ENCODE peak calls at places on chromosome 1, in ten cellular contexts. K is effector CD4-positive, alpha-beta T cell; B is stimulated activated CD8-positive, alpha-beta memory T cell treated with anti-CD3 and anti-CD28 coated beads, Interleukin-4, amount 100 ng/mL, for 24 hours; T is activated T-cell treated with anti-CD3 and anti-CD28 coated beads, Interleukin-2, amount 50 U/mL, for 72 hours; Y is NCI-H1436; X is NCI-H1092 treated with DMSO at 0.1 percent for 48 hours; U is pulmonary artery endothelial cell; A is kidney; Z is GM20000; R is astrocyte. V is an unnamed sample.
A peak's percentile ranks its signal among the peaks of the same experiment; 100 is the strongest.

GRCh38 chr1:161506336-161507223 is 1.3 kb downstream of the FCGR2A start:
- DNase-seq in K (no peak), B (no peak), T (no peak), Y (no peak), X (no peak), U (no peak), A (no peak), Z (no peak), R (no peak), V (no peak)

GRCh38 chr1:5297878-5298239 is 643.5 kb downstream of the AJAP1 start:
- DNase-seq in K (no peak), B (no peak), T (no peak), Y (no peak), X (no peak), U (no peak), A (no peak), Z (no peak), R (no peak), V (no peak)

GRCh38 chr1:3955196-3955772 is 55.2 kb upstream of the C1orf174 start:
- DNase-seq in K (no peak), B (no peak), T (no peak), Y (no peak), X (no peak), U (no peak), A (no peak), Z (no peak), R (no peak), V (no peak)

GRCh38 chr1:154802336-154803003 is 67.6 kb downstream of the KCNN3 start:
- DNase-seq in K (no peak), B (no peak), T (no peak), Y (no peak), X (no peak), U (no peak), A (no peak), Z (no peak), R (no peak), V (no peak)

GRCh38 chr1:23593556-23594148 is 34.4 kb upstream of the ID3 start:
- DNase-seq in K (no peak), B (no peak), T (peak; percentile 47), Y (peak; percentile 37), X (peak; percentile 68), U (no peak), A (peak; percentile 83), Z (no peak), R (peak; percentile 49), V (no peak)

GRCh38 chr1:100130552-100131077 is 2.1 kb downstream of the SASS6 start:
- DNase-seq in K (no peak), B (no peak), T (no peak), Y (no peak), X (no peak), U (peak; percentile 5), A (no peak), Z (no peak), R (no peak), V (no peak)

GRCh38 chr1:228060458-228061190 is 21.9 kb upstream of the ARF1 start:
- DNase-seq in K (no peak), B (no peak), T (peak; percentile 24), Y (no peak), X (no peak), U (no peak), A (peak; percentile 76), Z (no peak), R (no peak), V (no peak)

GRCh38 chr1:48450505-48450904 is 21.5 kb downstream of the SPATA6 start:
- DNase-seq in K (no peak), B (no peak), T (no peak), Y (no peak), X (no peak), U (no peak), A (no peak), Z (no peak), R (no peak), V (no peak)

GRCh38 chr1:25669781-25670567 is 53.4 kb downstream of the MAN1C1 start:
- DNase-seq in K (no peak), B (no peak), T (no peak), Y (no peak), X (no peak), U (no peak), A (no peak), Z (no peak), R (no peak), V (no peak)

GRCh38 chr1:33653226-33653625 is 180.8 kb downstream of the ZSCAN20 start:
- DNase-seq in K (no peak), B (no peak), T (no peak), Y (no peak), X (no peak), U (no peak), A (no peak), Z (no peak), R (no peak), V (no peak)

GRCh38 chr1:33826311-33826710 is 37.6 kb upstream of the HMGB4 start:
- DNase-seq in K (no peak), B (no peak), T (no peak), Y (no peak), X (no peak), U (no peak), A (no peak), Z (no peak), R (no peak), V (no peak)

GRCh38 chr1:162997499-162998285 is 71.5 kb upstream of the RGS4 start:
- DNase-seq in K (no peak), B (no peak), T (no peak), Y (no peak), X (no peak), U (no peak), A (no peak), Z (no peak), R (peak; percentile 72), V (no peak)

GRCh38 chr1:211332036-211332616 is 5.5 kb downstream of the TRAF5 start:
- DNase-seq in K (no peak), B (no peak), T (no peak), Y (no peak), X (no peak), U (no peak), A (no peak), Z (no peak), R (no peak), V (no peak)

GRCh38 chr1:2300851-2301606 is 72.9 kb downstream of the SKI start:
- DNase-seq in K (peak; percentile 94), B (peak; percentile 82), T (peak; percentile 91), Y (no peak), X (no peak), U (no peak), A (peak; percentile 96), Z (peak; percentile 86), R (no peak), V (no peak)

GRCh38 chr1:161047436-161048420 is 2.0 kb upstream of the USF1 start:
- DNase-seq in K (no peak), B (no peak), T (no peak), Y (no peak), X (no peak), U (no peak), A (no peak), Z (no peak), R (no peak), V (no peak)

GRCh38 chr1:2330511-2331199 is 60.7 kb downstream of the MORN1 start:
- DNase-seq in K (no peak), B (no peak), T (no peak), Y (no peak), X (no peak), U (no peak), A (no peak), Z (no peak), R (peak; percentile 79), V (no peak)

GRCh38 chr1:202333861-202334260 is 7.9 kb downstream of the UBE2T start:
- DNase-seq in K (no peak), B (no peak), T (no peak), Y (no peak), X (no peak), U (no peak), A (no peak), Z (no peak), R (no peak), V (no peak)

GRCh38 chr1:182595641-182596240 is 6.7 kb upstream of the RNASEL start:
- DNase-seq in K (peak; percentile 59), B (peak; percentile 52), T (peak; percentile 66), Y (peak; percentile 40), X (peak; percentile 76), U (no peak), A (peak; percentile 80), Z (peak; percentile 67), R (peak; percentile 49), V (no peak)

GRCh38 chr1:85884372-85885035 is 176.3 kb upstream of the ZNHIT6 start:
- DNase-seq in K (no peak), B (no peak), T (no peak), Y (no peak), X (peak; percentile 22), U (no peak), A (no peak), Z (peak; percentile 4), R (no peak), V (no peak)

GRCh38 chr1:20358761-20359263 is 68.1 kb downstream of the VWA5B1 start:
- DNase-seq in K (no peak), B (no peak), T (no peak), Y (peak; percentile 23), X (peak; percentile 81), U (no peak), A (peak; percentile 78), Z (no peak), R (peak; percentile 47), V (peak; percentile 15)

GRCh38 chr1:64956241-64956640 is 10.1 kb downstream of the JAK1 start:
- DNase-seq in K (no peak), B (no peak), T (peak; percentile 52), Y (no peak), X (no peak), U (no peak), A (no peak), Z (no peak), R (peak; percentile 13), V (no peak)

GRCh38 chr1:89531480-89532139 is 7.0 kb downstream of the LRRC8B start:
- DNase-seq in K (no peak), B (no peak), T (no peak), Y (no peak), X (no peak), U (no peak), A (no peak), Z (no peak), R (no peak), V (no peak)

GRCh38 chr1:109582021-109582420 is 33.6 kb downstream of the GNAI3 start:
- DNase-seq in K (no peak), B (no peak), T (no peak), Y (no peak), X (no peak), U (no peak), A (no peak), Z (no peak), R (no peak), V (no peak)

GRCh38 chr1:30768830-30769718 is 11.5 kb upstream of the LAPTM5 start:
- DNase-seq in K (no peak), B (no peak), T (no peak), Y (no peak), X (no peak), U (no peak), A (peak; percentile 42), Z (no peak), R (no peak), V (no peak)

V was measured in NCI-H2107.